ENCODE peak calls at places on chromosomes 1 and 21, in ten cellular contexts. P is EL; M is stimulated activated CD4-positive, alpha-beta T cell treated with anti-CD3 and anti-CD28 coated beads, Interleukin-4, amount 100 ng/mL, for 4 hours; K is neural crest cell; F is stimulated activated CD8-positive, alpha-beta memory T cell treated with anti-CD3 and anti-CD28 coated beads, Interleukin-4, amount 100 ng/mL, for 48 hours; J is hypothalamus; I is left colon; Z is suprapubic skin; O is epithelial cell of prostate; Y is T-helper 22 cell. N is an unnamed sample.

GRCh38 chr21:35529141-35529863 is 480.2 kb upstream of the RUNX1 start:
- DNase-seq in P (peak), M (no peak), K (no peak), F (no peak), J (no peak), I (no peak), Z (no peak), O (no peak), Y (no peak), N (peak)

GRCh38 chr1:201708085-201708512 is 120.9 kb upstream of the IPO9 start:
- DNase-seq in P (peak), M (no peak), K (no peak), F (no peak), J (no peak), I (no peak), Z (peak), O (no peak), Y (no peak), N (no peak)

GRCh38 chr1:34460193-34460592 is 283.5 kb downstream of the C1orf94 start:
- DNase-seq in P (peak), M (peak), K (peak), F (peak), J (no peak), I (peak), Z (no peak), O (no peak), Y (no peak), N (no peak)

GRCh38 chr1:197399691-197400521 is 131.9 kb downstream of the CRB1 start:
- DNase-seq in P (peak), M (no peak), K (no peak), F (no peak), J (no peak), I (no peak), Z (no peak), O (no peak), Y (no peak), N (peak)

GRCh38 chr1:21294266-21295058 is 4.2 kb upstream of the ECE1 start:
- DNase-seq in P (no peak), M (peak), K (no peak), F (peak), J (no peak), I (peak), Z (no peak), O (peak), Y (peak), N (no peak)

GRCh38 chr21:36550761-36551160 is 70.8 kb upstream of the CLDN14 start:
- DNase-seq in P (peak), M (no peak), K (no peak), F (no peak), J (no peak), I (no peak), Z (no peak), O (no peak), Y (no peak), N (no peak)

GRCh38 chr1:225617479-225617878 is 35.4 kb downstream of the ENAH start:
- DNase-seq in P (peak), M (no peak), K (no peak), F (no peak), J (no peak), I (no peak), Z (no peak), O (no peak), Y (no peak), N (no peak)

GRCh38 chr1:215567491-215568286 is 585 bp downstream of the KCTD3 start:
- DNase-seq in P (peak), M (peak), K (peak), F (peak), J (peak), I (peak), Z (no peak), O (no peak), Y (no peak), N (peak)

GRCh38 chr1:246583448-246584185 is 17.4 kb downstream of the CNST start:
- DNase-seq in P (peak), M (no peak), K (no peak), F (no peak), J (no peak), I (peak), Z (no peak), O (no peak), Y (no peak), N (no peak)

GRCh38 chr1:226419284-226419683 is 11.4 kb upstream of the PARP1 start:
- DNase-seq in P (no peak), M (no peak), K (no peak), F (peak), J (no peak), I (no peak), Z (no peak), O (no peak), Y (no peak), N (no peak)

GRCh38 chr1:1628656-1629429 is 3.1 kb upstream of the MMP23B start:
- DNase-seq in P (no peak), M (peak), K (no peak), F (peak), J (no peak), I (peak), Z (no peak), O (no peak), Y (peak), N (no peak)

GRCh38 chr21:34642211-34643075 is 26.4 kb upstream of the CLIC6 start:
- DNase-seq in P (peak), M (no peak), K (no peak), F (no peak), J (no peak), I (no peak), Z (no peak), O (no peak), Y (no peak), N (peak)

GRCh38 chr1:143698016-143698415 is 273.8 kb downstream of the FAM72C start:
- DNase-seq in P (peak), M (peak), K (no peak), F (peak), J (no peak), I (peak), Z (no peak), O (no peak), Y (no peak), N (no peak)

GRCh38 chr1:119314001-119314796 is 54.4 kb upstream of the HAO2 start:
- DNase-seq in P (no peak), M (no peak), K (no peak), F (no peak), J (no peak), I (no peak), Z (no peak), O (no peak), Y (no peak), N (no peak)

GRCh38 chr1:199551967-199552565 is 475.4 kb upstream of the NR5A2 start:
- DNase-seq in P (peak), M (peak), K (peak), F (peak), J (peak), I (no peak), Z (no peak), O (no peak), Y (no peak), N (peak)

GRCh38 chr1:109764561-109765482 is 1.1 kb upstream of the EPS8L3 start:
- DNase-seq in P (no peak), M (no peak), K (no peak), F (no peak), J (no peak), I (peak), Z (peak), O (no peak), Y (no peak), N (no peak)

GRCh38 chr1:247517795-247518612 is 18.2 kb downstream of the OR2C3 start:
- DNase-seq in P (no peak), M (peak), K (no peak), F (peak), J (no peak), I (no peak), Z (no peak), O (no peak), Y (no peak), N (no peak)

GRCh38 chr1:91883470-91883869 is 2.5 kb downstream of the TGFBR3 start:
- DNase-seq in P (peak), M (no peak), K (no peak), F (no peak), J (no peak), I (no peak), Z (no peak), O (no peak), Y (no peak), N (peak)

GRCh38 chr1:93081716-93082115 is 2.6 kb downstream of the MTF2 start:
- DNase-seq in P (peak), M (no peak), K (no peak), F (no peak), J (no peak), I (no peak), Z (no peak), O (no peak), Y (no peak), N (peak)

GRCh38 chr21:44496900-44497550 is 41.7 kb downstream of the LRRC3 start:
- DNase-seq in P (no peak), M (no peak), K (no peak), F (no peak), J (no peak), I (no peak), Z (no peak), O (no peak), Y (no peak), N (no peak)

GRCh38 chr1:196651637-196652215 is at the start of gene CFH:
- DNase-seq in P (peak), M (no peak), K (no peak), F (no peak), J (no peak), I (no peak), Z (no peak), O (peak), Y (no peak), N (peak)

GRCh38 chr1:232853994-232854532 is 48.8 kb downstream of the MAP10 start:
- DNase-seq in P (peak), M (no peak), K (no peak), F (no peak), J (no peak), I (no peak), Z (no peak), O (no peak), Y (no peak), N (no peak)

GRCh38 chr1:94416901-94417701 is 1.1 kb upstream of the ABCD3 start:
- DNase-seq in P (peak), M (no peak), K (peak), F (no peak), J (peak), I (no peak), Z (no peak), O (no peak), Y (no peak), N (peak)

GRCh38 chr21:36624105-36624504 is 74.8 kb upstream of the SIM2 start:
- DNase-seq in P (no peak), M (no peak), K (no peak), F (no peak), J (no peak), I (no peak), Z (no peak), O (no peak), Y (no peak), N (no peak)

GRCh38 chr1:51661081-51661518 is 44.2 kb downstream of the OSBPL9 start:
- DNase-seq in P (peak), M (no peak), K (no peak), F (no peak), J (no peak), I (no peak), Z (no peak), O (no peak), Y (no peak), N (peak)

GRCh38 chr1:203519053-203519770 is 25.3 kb downstream of the OPTC start:
- DNase-seq in P (no peak), M (no peak), K (no peak), F (no peak), J (no peak), I (no peak), Z (no peak), O (peak), Y (no peak), N (no peak)

GRCh38 chr1:100265931-100266830 is at the start of gene RTCA:
- DNase-seq in P (peak), M (peak), K (peak), F (peak), J (peak), I (peak), Z (peak), O (peak), Y (peak), N (peak)

N was measured in brain microvascular endothelial cell.